ENCODE peak calls at places on chromosomes 5 and 9, in ten cellular contexts. Y, Q, O, M, D, E, U, F, K and L are unnamed samples.

GRCh38 chr5:54884195-54884536 is 101.2 kb downstream of the ESM1 start:
- DNase-seq in E (no peak), O (no peak), D (no peak), Y (no peak), U (no peak), Q (no peak), F (no peak), K (no peak), M (no peak), L (no peak)

GRCh38 chr5:19322716-19323485 is 665.1 kb downstream of the CDH18 start:
- DNase-seq in F (peak), E (no peak), D (no peak), O (no peak), K (no peak), U (no peak), Q (no peak), Y (no peak), M (no peak), L (peak)

GRCh38 chr5:10077721-10078551 is 171.8 kb downstream of the ATPSCKMT start:
- DNase-seq in E (peak), M (peak), U (no peak), Q (peak), F (no peak), K (no peak), D (no peak), O (no peak), Y (no peak), L (no peak)

GRCh38 chr5:148574167-148574566 is 80.2 kb downstream of the HTR4 start:
- DNase-seq in F (no peak), D (no peak), Y (no peak), Q (no peak), U (no peak), E (no peak), O (no peak), M (no peak), K (no peak), L (no peak)

GRCh38 chr5:76601470-76601869 is 21.7 kb downstream of the F2RL2 start:
- DNase-seq in F (no peak), Q (peak), D (no peak), U (peak), O (no peak), E (no peak), M (peak), K (peak), Y (no peak), L (peak)

GRCh38 chr5:164832545-164832944 is 1327.1 kb downstream of the MAT2B start:
- DNase-seq in F (no peak), Y (no peak), U (no peak), E (no peak), Q (no peak), D (no peak), M (no peak), K (no peak), O (no peak), L (no peak)

GRCh38 chr9:122107291-122107805 is 14.2 kb upstream of the TTLL11 start:
- DNase-seq in K (no peak), D (no peak), F (no peak), M (no peak), E (no peak), U (no peak), Y (no peak), Q (no peak), O (no peak), L (no peak)

GRCh38 chr5:35820720-35821119 is 36.0 kb upstream of the IL7R start:
- DNase-seq in K (no peak), Q (no peak), Y (no peak), D (no peak), F (no peak), U (no peak), E (no peak), O (peak), M (no peak), L (no peak)

GRCh38 chr5:137760294-137761019 is 6.3 kb upstream of the HNRNPA0 start:
- DNase-seq in K (no peak), Y (no peak), O (no peak), U (no peak), D (no peak), M (peak), Q (no peak), F (no peak), E (no peak), L (no peak)

GRCh38 chr9:82331091-82331490 is 342.5 kb downstream of the SPATA31D1 start:
- DNase-seq in M (no peak), Q (peak), O (no peak), D (no peak), U (no peak), E (no peak), F (no peak), Y (no peak), K (no peak), L (no peak)

GRCh38 chr9:105415344-105415980 is 32.4 kb upstream of the FSD1L start:
- DNase-seq in Y (no peak), Q (peak), K (peak), D (no peak), M (peak), E (no peak), U (peak), O (no peak), F (no peak), L (peak)

GRCh38 chr9:123399803-123400378 is 43.9 kb downstream of the CRB2 start:
- DNase-seq in E (no peak), O (no peak), U (no peak), K (no peak), Q (no peak), Y (no peak), D (no peak), F (no peak), M (no peak), L (no peak)

GRCh38 chr5:122436615-122437014 is 124.6 kb downstream of the SNCAIP start:
- DNase-seq in U (no peak), M (no peak), K (no peak), E (no peak), Y (no peak), Q (no peak), F (no peak), O (no peak), D (no peak), L (no peak)

GRCh38 chr9:118782790-118783463 is 586.3 kb downstream of the BRINP1 start:
- DNase-seq in K (no peak), O (no peak), D (no peak), M (no peak), F (no peak), U (no peak), Y (no peak), Q (no peak), E (no peak), L (no peak)

GRCh38 chr9:134908524-134909364 is 9.0 kb downstream of the FCN1 start:
- DNase-seq in O (no peak), F (no peak), E (no peak), M (no peak), Y (no peak), Q (no peak), K (no peak), D (no peak), U (no peak), L (no peak)

GRCh38 chr9:29969856-29970647 is 2396.8 kb upstream of the C9orf72 start:
- DNase-seq in F (no peak), K (no peak), E (no peak), O (no peak), Y (no peak), U (no peak), Q (no peak), M (no peak), D (peak), L (no peak)

GRCh38 chr5:168947212-168947868 is 353.6 kb downstream of the SLIT3 start:
- DNase-seq in Q (peak), D (no peak), F (peak), E (no peak), O (no peak), U (peak), M (peak), Y (no peak), K (peak), L (peak)

GRCh38 chr5:113133573-113133972 is 157.0 kb downstream of the DCP2 start:
- DNase-seq in U (no peak), E (no peak), K (no peak), Q (no peak), O (no peak), D (no peak), M (no peak), F (no peak), Y (no peak), L (no peak)

GRCh38 chr5:118711727-118712126 is 276.6 kb downstream of the DTWD2 start:
- DNase-seq in E (no peak), K (no peak), M (no peak), O (no peak), Q (no peak), D (no peak), F (no peak), U (no peak), Y (no peak), L (no peak)

GRCh38 chr5:115455241-115455640 is 89.3 kb downstream of the FEM1C start:
- DNase-seq in Q (peak), F (no peak), D (no peak), Y (peak), K (peak), O (no peak), U (no peak), M (peak), E (no peak), L (peak)

GRCh38 chr9:133868203-133868602 is 123.9 kb downstream of the VAV2 start:
- DNase-seq in K (no peak), F (no peak), U (no peak), M (no peak), O (no peak), Y (no peak), Q (no peak), D (no peak), E (no peak), L (no peak)

GRCh38 chr9:79166005-79166404 is 405.8 kb upstream of the TLE4 start:
- DNase-seq in Y (no peak), O (no peak), K (no peak), D (no peak), Q (peak), U (no peak), M (peak), F (no peak), E (peak), L (peak)

GRCh38 chr9:79164396-79164795 is 407.4 kb upstream of the TLE4 start:
- DNase-seq in K (no peak), Q (no peak), O (no peak), M (no peak), E (no peak), F (no peak), Y (no peak), U (no peak), D (no peak), L (no peak)

GRCh38 chr9:79165006-79165405 is 406.8 kb upstream of the TLE4 start:
- DNase-seq in O (no peak), Q (peak), K (no peak), F (no peak), Y (no peak), D (no peak), U (no peak), E (no peak), M (peak), L (peak)

DNA sequence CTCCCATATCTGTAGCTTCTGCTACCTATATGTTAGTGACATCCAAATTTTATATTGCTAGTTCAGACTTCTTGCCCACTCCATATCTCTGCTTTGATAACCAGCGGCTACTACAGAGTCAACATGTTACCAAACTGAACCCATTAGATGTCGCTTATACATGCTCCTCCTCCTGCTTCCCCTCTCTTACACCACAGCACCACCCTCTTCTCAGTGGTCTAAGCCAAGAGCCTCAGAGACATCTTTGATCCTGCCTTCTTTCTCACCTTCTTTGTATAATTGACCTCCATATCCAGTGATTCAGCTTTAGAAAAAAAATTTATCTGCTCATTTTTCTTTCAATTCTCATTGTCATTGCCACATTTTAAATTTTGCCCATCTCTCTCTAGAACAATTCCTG is 408.2 kb upstream of the TLE4 start:
- DNase-seq in E (no peak), Y (no peak), D (no peak), F (no peak), Q (no peak), M (no peak), U (no peak), O (no peak), K (no peak), L (no peak)
- H3K4me3 ChIP-seq in E (no peak), Y (no peak), D (no peak), F (no peak), Q (no peak), M (no peak), U (no peak), O (no peak), K (no peak), L (no peak)

GRCh38 chr5:8682381-8682780 is 813.4 kb downstream of the MTRR start:
- DNase-seq in K (no peak), U (no peak), Q (no peak), D (no peak), E (no peak), Y (no peak), O (no peak), M (no peak), F (no peak), L (no peak)

GRCh38 chr5:8689773-8690172 is 820.8 kb downstream of the MTRR start:
- DNase-seq in Q (no peak), M (no peak), K (no peak), Y (no peak), D (no peak), E (no peak), F (no peak), O (no peak), U (no peak), L (no peak)

GRCh38 chr5:8686707-8687106 is 817.8 kb downstream of the MTRR start:
- DNase-seq in F (no peak), M (no peak), K (peak), E (peak), Y (no peak), D (no peak), O (no peak), Q (peak), U (no peak), L (peak)

GRCh38 chr5:8683528-8683927 is 814.6 kb downstream of the MTRR start:
- DNase-seq in M (no peak), U (no peak), Q (no peak), Y (no peak), E (no peak), F (no peak), O (no peak), K (no peak), D (no peak), L (no peak)

GRCh38 chr5:8685704-8686103 is 816.8 kb downstream of the MTRR start:
- DNase-seq in O (no peak), F (no peak), Q (no peak), K (no peak), M (no peak), U (no peak), E (no peak), D (no peak), Y (no peak), L (no peak)
- TF ChIP-seq CTCF in O (no peak), F (no peak), Q (no peak), K (no peak), M (no peak), U (no peak), E (no peak), D (no peak), Y (no peak), L (no peak)

DNA sequence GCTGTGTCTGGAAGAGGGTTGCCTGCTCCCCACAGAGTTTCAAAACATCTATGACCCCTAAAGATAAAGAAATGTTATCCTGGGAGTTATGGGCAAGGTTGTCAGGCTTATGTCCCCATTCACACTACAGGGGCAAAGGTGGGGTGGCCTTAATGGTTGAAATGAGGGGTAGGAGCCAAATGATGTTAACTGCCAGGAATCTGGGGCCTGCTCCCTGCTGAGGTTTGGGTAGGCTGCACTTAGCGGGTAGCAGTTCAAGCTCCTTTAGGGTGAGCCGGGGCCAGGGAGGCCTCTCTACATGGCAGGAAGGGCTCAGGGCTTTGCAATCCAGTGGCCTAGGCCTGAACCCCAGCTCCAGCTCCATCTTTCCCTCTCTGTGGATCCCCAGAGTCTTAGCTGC is 3.0 kb downstream of the FGF18 start:
- DNase-seq in M (no peak), U (no peak), Y (peak), O (no peak), Q (no peak), E (no peak), D (peak), F (no peak), K (no peak), L (no peak)
- H3K4me3 ChIP-seq in M (no peak), U (no peak), Y (no peak), O (no peak), Q (no peak), E (no peak), D (no peak), F (no peak), K (no peak), L (no peak)

DNA sequence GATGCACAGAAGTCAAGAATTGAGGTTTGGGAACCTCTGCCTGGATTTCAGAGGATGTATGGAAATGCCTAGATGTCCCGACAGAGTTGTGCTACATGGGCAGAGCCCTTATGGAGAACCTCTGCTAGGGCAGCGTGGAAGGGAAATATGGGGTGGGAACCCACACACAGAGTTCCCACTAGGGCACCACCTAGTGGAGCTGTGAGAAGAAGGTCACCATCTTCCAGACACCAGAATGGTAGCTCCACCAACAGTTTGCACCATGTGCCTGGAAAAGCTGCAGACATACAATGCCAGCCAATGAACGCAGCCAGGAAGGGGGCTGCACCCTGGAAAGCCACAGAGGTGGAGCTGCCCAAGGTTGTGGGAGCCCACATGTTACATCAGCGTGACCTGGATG is 104.5 kb downstream of the STK32A start:
- DNase-seq in K (no peak), U (no peak), Q (no peak), E (no peak), F (no peak), D (no peak), M (no peak), O (no peak), Y (no peak), L (no peak)
- TF ChIP-seq CTCF in K (peak), U (no peak), Q (no peak), E (no peak), F (no peak), D (no peak), M (no peak), O (no peak), Y (no peak), L (peak)

GRCh38 chr5:140319833-140320232 is 16.9 kb upstream of the PFDN1 start:
- DNase-seq in U (no peak), Y (no peak), O (no peak), Q (no peak), D (no peak), E (no peak), F (no peak), K (no peak), M (no peak), L (no peak)
- H3K4me3 ChIP-seq in U (no peak), Y (no peak), O (no peak), Q (no peak), D (no peak), E (no peak), F (no peak), K (no peak), M (no peak), L (no peak)

GRCh38 chr5:124660229-124661093 is 86.0 kb downstream of the ZNF608 start:
- DNase-seq in K (no peak), U (no peak), Q (peak), M (no peak), F (no peak), O (no peak), E (no peak), D (no peak), Y (no peak), L (peak)
- TF ChIP-seq CTCF in K (peak), U (no peak), Q (no peak), M (no peak), F (no peak), O (no peak), E (no peak), D (no peak), Y (no peak), L (no peak)

GRCh38 chr5:141968914-141969608 is at the start of gene RNF14:
- DNase-seq in Y (peak), M (peak), K (peak), F (peak), U (peak), D (peak), O (peak), Q (peak), E (peak), L (peak)

GRCh38 chr5:141973871-141974595 is 5.1 kb downstream of the RNF14 start:
- DNase-seq in F (no peak), K (peak), Y (no peak), D (no peak), E (peak), O (no peak), M (peak), Q (no peak), U (no peak), L (peak)

GRCh38 chr5:141966275-141966962 is 2.5 kb upstream of the RNF14 start:
- DNase-seq in E (no peak), K (no peak), U (no peak), Y (no peak), Q (no peak), F (no peak), O (no peak), M (no peak), D (no peak), L (no peak)

GRCh38 chr5:141966963-141967333 is 2.0 kb upstream of the RNF14 start:
- DNase-seq in M (no peak), Y (no peak), O (no peak), E (no peak), D (no peak), F (no peak), K (no peak), Q (no peak), U (no peak), L (no peak)

GRCh38 chr5:141969783-141970741 is 1.2 kb downstream of the RNF14 start:
- DNase-seq in F (no peak), M (peak), K (peak), U (no peak), O (no peak), E (no peak), D (no peak), Y (no peak), Q (peak), L (peak)
- H3K4me3 ChIP-seq in F (peak), M (peak), K (peak), U (peak), O (peak), E (peak), D (peak), Y (peak), Q (peak), L (peak)

DNA sequence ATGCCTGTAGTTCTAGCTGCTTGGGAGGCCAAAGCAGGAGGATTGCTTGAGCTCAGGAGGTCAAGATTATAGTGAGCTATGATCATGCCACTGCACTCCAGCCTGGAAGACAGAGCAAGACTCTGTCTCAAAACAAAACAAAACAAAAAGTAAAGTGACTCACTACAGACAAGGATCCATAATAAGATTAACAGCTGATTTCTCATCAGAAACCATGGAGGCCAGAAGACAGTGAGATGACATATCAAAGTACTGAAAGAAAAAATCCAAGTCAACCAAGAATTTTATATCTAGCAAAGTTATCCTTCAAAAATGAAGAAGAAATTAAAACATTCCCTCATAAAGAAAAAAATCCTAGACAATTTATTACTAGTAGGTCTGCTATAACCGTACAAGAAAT is 69.4 kb upstream of the ZBTB43 start:
- DNase-seq in D (no peak), U (no peak), E (no peak), Y (no peak), O (no peak), M (no peak), K (no peak), Q (no peak), F (no peak), L (no peak)
- TF ChIP-seq CTCF in D (no peak), U (no peak), E (no peak), Y (no peak), O (no peak), M (no peak), K (no peak), Q (no peak), F (no peak), L (no peak)